ENCODE peak calls at places on chromosome 1, in eight cellular contexts. H, W, S, D, M, J, B and O are unnamed samples.

GRCh38 chr1:224528900-224529299 is 87.2 kb upstream of the CNIH3 start:
- DNase-seq in H (no peak), W (no peak), S (no peak), D (no peak), M (no peak), J (no peak), B (no peak), O (no peak)

GRCh38 chr1:150576794-150577556 is 2.4 kb downstream of the MCL1 start:
- DNase-seq in H (no peak), W (no peak), S (no peak), D (peak; percentile 40), M (no peak), J (no peak), B (no peak), O (no peak)

GRCh38 chr1:210531475-210532222 is 202.9 kb downstream of the HHAT start:
- DNase-seq in H (no peak), W (no peak), S (no peak), D (no peak), M (no peak), J (no peak), B (no peak), O (no peak)

GRCh38 chr1:181801617-181802016 is 259.9 kb downstream of the ZNF648 start:
- DNase-seq in H (no peak), W (no peak), S (no peak), D (no peak), M (no peak), J (no peak), B (no peak), O (no peak)

GRCh38 chr1:109677459-109677858 is 9.6 kb downstream of the GSTM2 start:
- DNase-seq in H (no peak), W (no peak), S (no peak), D (no peak), M (no peak), J (no peak), B (no peak), O (no peak)

GRCh38 chr1:209008586-209008985 is 574.9 kb upstream of the CAMK1G start:
- DNase-seq in H (no peak), W (peak; percentile 60), S (no peak), D (no peak), M (no peak), J (no peak), B (no peak), O (no peak)

GRCh38 chr1:159122005-159122621 is 45.5 kb upstream of the AIM2 start:
- DNase-seq in H (no peak), W (peak; percentile 55), S (peak; percentile 24), D (no peak), M (no peak), J (no peak), B (no peak), O (no peak)

GRCh38 chr1:79235221-79236002 is 228.9 kb upstream of the ADGRL4 start:
- DNase-seq in H (no peak), W (peak; percentile 2), S (no peak), D (no peak), M (no peak), J (no peak), B (no peak), O (no peak)

GRCh38 chr1:27668808-27669723 is 2.9 kb downstream of the IFI6 start:
- DNase-seq in H (peak; percentile 86), W (peak; percentile 46), S (peak; percentile 84), D (peak; percentile 97), M (no peak), J (peak; percentile 93), B (no peak), O (peak; percentile 88)

GRCh38 chr1:27536767-27537166 is 46.8 kb upstream of the WASF2 start:
- DNase-seq in H (peak; percentile 94), W (peak; percentile 74), S (no peak), D (peak; percentile 93), M (no peak), J (no peak), B (no peak), O (no peak)

GRCh38 chr1:25906644-25907300 is 553 bp upstream of the STMN1 start:
- DNase-seq in H (peak; percentile 38), W (no peak), S (no peak), D (peak; percentile 76), M (no peak), J (no peak), B (no peak), O (peak; percentile 37)

GRCh38 chr1:24248859-24249258 is 61.8 kb upstream of the IFNLR1 start:
- DNase-seq in H (no peak), W (no peak), S (no peak), D (peak; percentile 63), M (no peak), J (no peak), B (no peak), O (no peak)

GRCh38 chr1:31593770-31594632 is 17.7 kb downstream of the TINAGL1 start:
- DNase-seq in H (peak; percentile 87), W (peak; percentile 73), S (peak; percentile 64), D (peak; percentile 95), M (peak; percentile 85), J (peak; percentile 74), B (no peak), O (peak; percentile 49)

GRCh38 chr1:108590947-108591346 is 31.0 kb downstream of the EEIG2 start:
- DNase-seq in H (no peak), W (peak; percentile 70), S (no peak), D (no peak), M (peak; percentile 76), J (no peak), B (no peak), O (peak; percentile 4)

GRCh38 chr1:171801395-171801990 is 20.0 kb downstream of the METTL13 start:
- DNase-seq in H (peak; percentile 31), W (peak; percentile 35), S (no peak), D (peak; percentile 77), M (peak; percentile 43), J (no peak), B (no peak), O (no peak)

GRCh38 chr1:151568626-151569088 is 28.5 kb downstream of the TUFT1 start:
- DNase-seq in H (no peak), W (peak; percentile 82), S (no peak), D (no peak), M (peak; percentile 83), J (no peak), B (peak; percentile 79), O (no peak)

GRCh38 chr1:37471345-37472231 is 2.8 kb upstream of the ZC3H12A start:
- DNase-seq in H (peak; percentile 67), W (peak; percentile 86), S (no peak), D (peak; percentile 91), M (peak; percentile 77), J (no peak), B (peak; percentile 78), O (no peak)

GRCh38 chr1:100627018-100627716 is 89.2 kb downstream of the GPR88 start:
- DNase-seq in H (no peak), W (peak; percentile 84), S (no peak), D (no peak), M (no peak), J (no peak), B (no peak), O (no peak)

DNA sequence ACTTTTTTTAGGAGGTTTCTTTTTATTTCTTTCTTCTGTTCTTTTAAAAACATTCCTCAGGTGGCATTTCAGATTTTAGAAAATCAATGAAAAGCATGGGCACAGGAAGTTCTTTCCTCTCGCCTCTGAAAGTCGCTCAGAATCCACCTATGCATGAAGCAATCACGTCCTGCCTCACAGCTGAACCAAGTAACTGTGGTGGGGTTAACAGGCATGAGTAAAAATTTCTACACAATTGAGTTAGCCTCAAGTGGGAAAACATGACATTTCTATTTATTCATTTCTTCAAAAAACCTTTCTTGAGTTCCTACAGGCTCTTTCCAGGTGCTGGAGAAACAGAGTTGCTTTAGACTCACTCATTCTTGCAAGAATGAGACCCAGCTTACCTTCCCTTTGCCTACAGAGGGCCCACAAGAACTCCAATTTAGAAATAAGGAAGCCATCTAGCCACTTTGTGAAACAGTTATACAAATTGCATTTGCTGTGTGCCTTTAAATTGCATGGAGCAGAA is 508.9 kb upstream of the PKN2 start:
- DNase-seq in H (peak; percentile 10), W (no peak), S (no peak), D (no peak), M (no peak), J (no peak), B (no peak), O (no peak)
- H3K4me3 ChIP-seq in H (no peak overlapping the region), W (no peak overlapping the region), S (no peak overlapping the region), D (no peak overlapping the region), M (no peak overlapping the region), J (no peak overlapping the region), B (no peak overlapping the region), O (no peak overlapping the region)

DNA sequence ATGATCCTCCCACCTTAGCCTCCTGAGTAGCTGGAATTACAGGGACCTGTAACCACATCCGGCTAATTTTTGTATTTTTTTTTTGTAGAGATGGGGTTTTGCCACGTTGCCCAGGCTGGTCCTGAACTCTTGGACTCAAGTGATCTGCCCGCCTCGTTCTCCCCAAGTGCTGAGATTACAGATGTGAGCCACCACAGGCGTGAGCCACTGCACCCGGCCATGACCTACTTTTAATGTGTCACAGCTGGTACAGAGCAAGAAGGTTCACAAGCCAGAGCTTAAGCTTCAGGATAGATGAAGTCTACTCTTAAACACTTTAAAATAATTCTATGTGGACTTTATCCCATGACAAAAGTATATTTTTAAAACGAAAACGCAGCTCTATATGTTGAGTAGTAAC is 23.6 kb downstream of the ACBD3 start:
- DNase-seq in H (no peak), W (no peak), S (no peak), D (no peak), M (no peak), J (no peak), B (no peak), O (no peak)
- H3K36me3 ChIP-seq in H (peaks cover 43% of the 10 kb centered on the region), W (peaks cover 33% of the 10 kb centered on the region), S (peaks cover 18% of the 10 kb centered on the region), D (peaks cover 80% of the 10 kb centered on the region), M (peaks cover 30% of the 10 kb centered on the region), J (peaks cover 31% of the 10 kb centered on the region), B (peaks cover 19% of the 10 kb centered on the region), O (peaks cover 79% of the 10 kb centered on the region)

DNA sequence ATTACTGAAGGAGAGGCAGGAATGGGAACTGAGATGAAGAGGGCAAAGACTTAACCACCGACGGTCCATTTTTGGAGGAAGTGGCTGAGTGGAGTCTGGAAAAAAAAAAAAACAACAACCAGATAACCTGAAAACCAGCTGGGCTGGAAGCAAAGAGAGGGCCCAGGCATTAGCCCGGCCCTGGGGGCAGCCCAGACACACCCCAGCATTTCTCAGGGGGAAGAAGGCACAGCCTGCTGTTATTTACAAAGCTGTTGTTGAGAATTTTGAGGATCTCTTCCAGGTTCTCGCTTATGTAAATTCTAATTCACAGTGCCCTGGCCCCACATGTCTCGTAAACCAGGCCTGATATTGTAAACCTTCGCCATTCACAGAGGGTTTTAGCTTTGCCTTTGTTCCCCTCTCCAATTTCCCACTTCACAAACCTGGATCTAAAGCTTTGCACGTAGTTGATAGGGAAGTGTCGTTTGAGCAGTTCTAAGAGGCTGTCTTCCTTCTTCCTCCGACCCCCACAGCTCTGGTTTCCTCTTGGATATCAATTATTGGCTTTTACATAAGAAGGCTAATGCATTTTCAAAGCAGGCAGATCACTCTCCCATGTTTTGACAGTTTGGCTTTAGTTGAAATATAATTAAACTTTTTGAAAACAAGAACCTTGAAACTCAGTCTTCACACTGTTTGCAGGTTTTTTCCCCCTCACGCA is 161.8 kb upstream of the IRF2BP2 start:
- DNase-seq in H (no peak), W (no peak), S (peak; percentile 42), D (peak; percentile 49), M (peak; percentile 67), J (peak; percentile 45), B (no peak), O (no peak)
- H3K4me3 ChIP-seq in H (no peak overlapping the region), W (no peak overlapping the region), S (no peak overlapping the region), D (no peak overlapping the region), M (peak overlapping the region; percentile 35), J (no peak overlapping the region), B (no peak overlapping the region), O (peak overlapping the region; percentile 7)

DNA sequence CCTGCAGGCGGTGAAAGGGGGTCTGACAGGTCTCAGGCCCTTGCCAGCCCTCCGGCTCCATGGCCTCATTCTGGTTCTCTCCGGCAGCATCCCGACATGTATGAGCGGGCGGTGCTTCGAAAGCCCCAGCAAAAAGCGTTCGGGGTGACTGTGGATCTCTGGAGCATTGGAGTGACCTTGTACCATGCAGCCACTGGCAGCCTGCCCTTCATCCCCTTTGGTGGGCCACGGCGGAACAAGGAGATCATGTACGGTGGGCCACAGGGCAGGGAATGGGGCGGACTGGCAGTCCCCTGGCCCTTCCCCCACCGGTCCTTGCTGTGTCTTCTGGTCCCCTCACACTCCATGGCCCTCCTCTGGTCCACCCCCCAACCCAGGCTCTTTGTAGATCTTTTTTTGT is 6.3 kb downstream of the IKBKE start:
- DNase-seq in H (no peak), W (no peak), S (no peak), D (no peak), M (peak; percentile 26), J (no peak), B (no peak), O (no peak)
- H3K36me3 ChIP-seq in H (no peaks in the 10 kb centered on the region), W (no peaks in the 10 kb centered on the region), S (peaks cover 62% of the 10 kb centered on the region), D (no peaks in the 10 kb centered on the region), M (peaks cover 6% of the 10 kb centered on the region), J (peaks cover 48% of the 10 kb centered on the region), B (peaks cover 23% of the 10 kb centered on the region), O (peaks cover 22% of the 10 kb centered on the region)